ENCODE peak calls at places on chromosomes 5 and 9, in four cellular contexts. One of them, this sample, is unnamed.

GRCh38 chr9:93126825-93127368 is 7.2 kb downstream of the NINJ1 start:
- DNase-seq in GM12878: no peak
- DNase-seq in IMR-90: no peak
- DNase-seq in K562: no peak
- DNase-seq in this sample: no peak

GRCh38 chr5:149576021-149576420 is 5.3 kb upstream of the ARHGEF37 start:
- DNase-seq in K562: no peak
- DNase-seq in GM12878: no peak
- DNase-seq in IMR-90: no peak
- DNase-seq in this sample: no peak

GRCh38 chr9:133604214-133604613 is 5.0 kb downstream of the FAM163B start:
- DNase-seq in IMR-90: no peak
- DNase-seq in K562: no peak
- DNase-seq in GM12878: no peak
- DNase-seq in this sample: peak; percentile 50

GRCh38 chr9:109681301-109681700 is 98.7 kb upstream of the PALM2AKAP2 start:
- DNase-seq in K562: no peak
- DNase-seq in IMR-90: no peak
- DNase-seq in GM12878: no peak
- DNase-seq in this sample: no peak

GRCh38 chr5:123059455-123059854 is 22.9 kb upstream of the PPIC start:
- DNase-seq in GM12878: no peak
- DNase-seq in IMR-90: no peak
- DNase-seq in K562: no peak
- DNase-seq in this sample: no peak

GRCh38 chr9:115880221-115880620 is 273.4 kb upstream of the PAPPA start:
- DNase-seq in IMR-90: peak; percentile 11
- DNase-seq in GM12878: no peak
- DNase-seq in K562: no peak
- DNase-seq in this sample: no peak

GRCh38 chr5:168401880-168402279 is 84.4 kb upstream of the RARS1 start:
- DNase-seq in IMR-90: no peak
- DNase-seq in GM12878: no peak
- DNase-seq in K562: no peak
- DNase-seq in this sample: no peak

GRCh38 chr5:126198509-126198908 is 224.7 kb upstream of the GRAMD2B start:
- DNase-seq in IMR-90: no peak
- DNase-seq in K562: no peak
- DNase-seq in GM12878: no peak
- DNase-seq in this sample: no peak

GRCh38 chr5:172524573-172525021 is 70.3 kb upstream of the SH3PXD2B start:
- DNase-seq in K562: no peak
- DNase-seq in IMR-90: no peak
- DNase-seq in GM12878: no peak
- DNase-seq in this sample: no peak

GRCh38 chr9:72579190-72579589 is 57.8 kb downstream of the TMC1 start:
- DNase-seq in IMR-90: peak; percentile 63
- DNase-seq in K562: peak; percentile 30
- DNase-seq in GM12878: no peak
- DNase-seq in this sample: no peak

GRCh38 chr5:170572453-170572852 is 68.6 kb downstream of the KCNIP1 start:
- DNase-seq in K562: no peak
- DNase-seq in IMR-90: no peak
- DNase-seq in GM12878: peak; percentile 25
- DNase-seq in this sample: no peak

GRCh38 chr5:168443533-168443932 is 42.7 kb upstream of the RARS1 start:
- DNase-seq in GM12878: no peak
- DNase-seq in IMR-90: no peak
- DNase-seq in K562: no peak
- DNase-seq in this sample: no peak

DNA sequence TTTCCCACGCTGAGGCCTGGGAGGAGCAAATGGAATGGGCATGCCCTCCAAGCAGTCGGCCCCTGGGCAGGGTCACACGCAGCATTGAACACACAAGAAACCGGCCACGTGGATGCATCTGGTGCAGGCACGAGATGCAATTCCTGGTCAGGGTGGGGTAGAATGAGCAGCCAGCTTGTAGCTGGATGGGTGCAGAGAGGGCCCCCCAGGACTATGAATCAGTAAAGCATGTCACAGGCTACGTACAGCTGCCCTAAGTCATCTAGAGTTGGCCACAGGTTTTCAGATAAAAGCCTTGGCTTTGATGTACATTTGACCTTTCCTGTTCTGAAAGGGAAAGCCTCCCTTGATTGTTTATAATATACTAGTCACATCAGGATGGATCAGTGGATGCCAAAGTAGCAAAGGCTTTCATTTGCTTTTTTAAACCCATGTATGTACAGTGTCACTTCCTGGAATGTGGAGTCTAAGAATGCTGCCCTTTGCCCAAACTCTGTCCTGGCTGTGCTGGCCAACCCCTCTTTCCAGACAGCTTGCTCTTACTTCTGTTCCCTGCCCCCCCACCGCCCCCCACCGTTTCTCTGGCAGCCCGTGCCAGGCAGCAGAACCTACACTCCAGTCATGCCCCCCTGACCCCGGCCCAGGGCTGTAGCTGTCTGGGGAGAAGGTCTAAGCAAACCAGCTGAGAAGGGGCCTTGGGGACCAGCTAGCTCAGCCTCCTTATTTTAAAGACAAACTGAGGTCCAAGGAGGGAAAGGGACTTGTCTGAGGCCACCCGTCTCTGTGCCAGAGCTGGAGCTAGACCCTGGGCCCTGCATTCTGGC is 169.2 kb downstream of the HSPA4 start:
- DNase-seq in GM12878: no peak
- DNase-seq in IMR-90: peak; percentile 64
- DNase-seq in K562: no peak
- DNase-seq in this sample: no peak
- H3K4me3 ChIP-seq in GM12878: no peak overlapping the region
- H3K4me3 ChIP-seq in IMR-90: no peak overlapping the region
- H3K4me3 ChIP-seq in K562: no peak overlapping the region
- H3K4me3 ChIP-seq in this sample: no peak overlapping the region

GRCh38 chr5:93421987-93422391 is 159.0 kb downstream of the NR2F1-AS1 start:
- DNase-seq in IMR-90: no peak
- DNase-seq in K562: no peak
- DNase-seq in GM12878: no peak
- DNase-seq in this sample: no peak
- H2AFZ ChIP-seq in IMR-90: no peak overlapping the region
- H2AFZ ChIP-seq in K562: no peak overlapping the region
- H2AFZ ChIP-seq in GM12878: no peak overlapping the region
- H2AFZ ChIP-seq in this sample: no peak overlapping the region

GRCh38 chr5:157370967-157371366 is 89.0 kb upstream of the NIPAL4 start:
- DNase-seq in IMR-90: peak; percentile 66
- DNase-seq in GM12878: no peak
- DNase-seq in K562: no peak
- DNase-seq in this sample: no peak
- H3K9ac ChIP-seq in IMR-90: peak overlapping the region; percentile 92
- H3K9ac ChIP-seq in GM12878: no peak overlapping the region
- H3K9ac ChIP-seq in K562: no peak overlapping the region
- H3K9ac ChIP-seq in this sample: no peak overlapping the region

GRCh38 chr5:174726916-174727793 is 2.8 kb downstream of the MSX2 start:
- DNase-seq in IMR-90: no peak
- DNase-seq in K562: no peak
- DNase-seq in GM12878: no peak
- DNase-seq in this sample: no peak
- H3K4me3 ChIP-seq in IMR-90: no peak overlapping the region
- H3K4me3 ChIP-seq in K562: no peak overlapping the region
- H3K4me3 ChIP-seq in GM12878: no peak overlapping the region
- H3K4me3 ChIP-seq in this sample: no peak overlapping the region

GRCh38 chr9:135663451-135663770 is 302 bp downstream of the LCN9 start:
- DNase-seq in IMR-90: no peak
- DNase-seq in K562: no peak
- DNase-seq in GM12878: no peak
- DNase-seq in this sample: no peak

GRCh38 chr9:135664266-135664665 is 1.2 kb downstream of the LCN9 start:
- DNase-seq in GM12878: no peak
- DNase-seq in IMR-90: no peak
- DNase-seq in K562: no peak
- DNase-seq in this sample: no peak

GRCh38 chr9:135663857-135664256 is 748 bp downstream of the LCN9 start:
- DNase-seq in K562: no peak
- DNase-seq in IMR-90: no peak
- DNase-seq in GM12878: no peak
- DNase-seq in this sample: no peak

GRCh38 chr9:135661801-135662560 is 1.1 kb upstream of the LCN9 start:
- DNase-seq in K562: no peak
- DNase-seq in IMR-90: no peak
- DNase-seq in GM12878: no peak
- DNase-seq in this sample: no peak

GRCh38 chr9:135662758-135663450 is at the start of gene LCN9:
- DNase-seq in K562: no peak
- DNase-seq in GM12878: no peak
- DNase-seq in IMR-90: no peak
- DNase-seq in this sample: no peak
- H2AFZ ChIP-seq in K562: no peak within 1 kb of the TSS
- H2AFZ ChIP-seq in GM12878: no peak within 1 kb of the TSS
- H2AFZ ChIP-seq in IMR-90: no peak within 1 kb of the TSS
- H2AFZ ChIP-seq in this sample: no peak within 1 kb of the TSS